ENCODE peak calls at places on chromosomes 7 and 10, in four cellular contexts. B is sigmoid colon, D is neural progenitor cell, M is upper lobe of right lung. G is an unnamed sample. For H3K36me3 and H3K27me3, the result is how much of the 10 kb centered on the place peaks cover.

GRCh38 chr10:5364916-5365434 is at the start of gene UCN3:
- DNase-seq in B (no peak), D (no peak), M (no peak), G (peak)

GRCh38 chr7:134696261-134696660 is 49.6 kb downstream of the BPGM start:
- DNase-seq in B (no peak), D (no peak), M (no peak), G (no peak)

GRCh38 chr10:12726971-12727831 is 274.3 kb downstream of the CCDC3 start:
- DNase-seq in B (peak), D (no peak), M (no peak), G (no peak)

GRCh38 chr10:6175329-6176055 is 27.2 kb upstream of the PFKFB3 start:
- DNase-seq in B (no peak), D (no peak), M (peak), G (no peak)

GRCh38 chr7:8982338-8982994 is 549.1 kb downstream of the NXPH1 start:
- DNase-seq in B (no peak), D (peak), M (no peak), G (no peak)

GRCh38 chr7:88218836-88219605 is 817 bp downstream of the SRI start:
- DNase-seq in B (peak), D (peak), M (peak), G (peak)

GRCh38 chr10:50396491-50397311 is 145.4 kb upstream of the ASAH2 start:
- DNase-seq in B (no peak), D (no peak), M (no peak), G (no peak)

GRCh38 chr10:70418713-70419112 is 14.8 kb downstream of the EIF4EBP2 start:
- DNase-seq in B (no peak), D (no peak), M (no peak), G (no peak)

GRCh38 chr10:124020871-124021823 is 72.3 kb downstream of the CHST15 start:
- DNase-seq in B (no peak), D (no peak), M (no peak), G (peak)

GRCh38 chr7:115984105-115984504 is 46.5 kb downstream of the TFEC start:
- DNase-seq in B (no peak), D (no peak), M (no peak), G (no peak)

GRCh38 chr7:140079121-140079536 is 16.4 kb upstream of the PARP12 start:
- DNase-seq in B (no peak), D (peak), M (no peak), G (peak)

GRCh38 chr10:43703286-43703685 is 54.6 kb upstream of the ZNF32 start:
- DNase-seq in B (no peak), D (no peak), M (peak), G (no peak)

GRCh38 chr10:93445097-93445960 is 36.8 kb downstream of the MYOF start:
- DNase-seq in B (peak), D (peak), M (peak), G (peak)

GRCh38 chr7:45978010-45978681 is 57.1 kb upstream of the IGFBP3 start:
- DNase-seq in B (no peak), D (peak), M (no peak), G (peak)

DNA sequence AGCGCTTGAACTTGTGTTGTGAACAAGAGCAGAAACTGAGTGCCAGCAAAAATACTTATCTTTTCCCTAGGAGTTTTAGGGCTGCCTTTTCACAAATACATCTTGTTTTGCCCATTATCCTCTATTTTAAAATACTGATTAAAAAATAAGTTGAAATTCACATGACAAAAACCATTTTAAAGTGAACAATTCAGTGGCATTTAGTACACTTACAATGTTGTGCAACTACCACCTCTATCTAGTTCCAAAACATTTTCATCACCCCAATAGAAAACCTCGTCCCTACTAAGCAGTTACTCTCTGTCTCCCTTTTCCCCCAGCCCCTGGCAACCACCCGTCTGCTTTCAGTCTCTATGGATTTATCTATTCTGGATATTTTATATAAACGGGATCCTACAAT is 1.4 kb downstream of the WBP1L start:
- DNase-seq in B (no peak), D (no peak), M (no peak), G (no peak)
- H3K4me3 ChIP-seq in B (peak), D (peak), M (peak), G (no peak)

GRCh38 chr7:253491-254336 is 36.3 kb upstream of the FOXL3 start:
- DNase-seq in B (no peak), D (no peak), M (no peak), G (no peak)

GRCh38 chr7:255721-256361 is 34.1 kb upstream of the FOXL3 start:
- DNase-seq in B (no peak), D (no peak), M (no peak), G (no peak)

GRCh38 chr7:256461-256940 is 33.5 kb upstream of the FOXL3 start:
- DNase-seq in B (no peak), D (no peak), M (peak), G (no peak)

GRCh38 chr7:254337-255037 is 35.5 kb upstream of the FOXL3 start:
- DNase-seq in B (no peak), D (no peak), M (no peak), G (no peak)

DNA sequence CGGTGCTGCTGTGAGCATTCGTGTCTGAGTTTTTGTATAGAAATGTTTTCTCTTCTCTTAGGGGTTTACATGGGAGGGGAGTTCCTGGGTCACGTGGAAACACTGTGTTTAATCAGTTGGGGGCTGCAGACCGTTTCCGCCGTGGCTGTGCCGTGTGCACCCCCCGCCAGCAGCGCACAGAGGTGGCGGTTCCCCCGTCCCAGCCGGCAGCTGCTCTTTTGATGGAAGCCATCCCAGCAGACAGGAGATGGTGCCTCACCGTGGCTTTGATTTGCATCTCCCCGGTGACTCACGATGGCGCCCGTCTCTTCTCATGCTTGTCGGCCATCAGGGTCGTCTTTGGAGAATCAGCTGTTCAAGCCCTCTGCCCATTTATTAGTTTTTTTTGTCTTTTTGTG is 34.9 kb upstream of the FOXL3 start:
- DNase-seq in B (no peak), D (no peak), M (no peak), G (no peak)
- H3K36me3 ChIP-seq in B (half or more), D (under half), M (half or more), G (under half)

DNA sequence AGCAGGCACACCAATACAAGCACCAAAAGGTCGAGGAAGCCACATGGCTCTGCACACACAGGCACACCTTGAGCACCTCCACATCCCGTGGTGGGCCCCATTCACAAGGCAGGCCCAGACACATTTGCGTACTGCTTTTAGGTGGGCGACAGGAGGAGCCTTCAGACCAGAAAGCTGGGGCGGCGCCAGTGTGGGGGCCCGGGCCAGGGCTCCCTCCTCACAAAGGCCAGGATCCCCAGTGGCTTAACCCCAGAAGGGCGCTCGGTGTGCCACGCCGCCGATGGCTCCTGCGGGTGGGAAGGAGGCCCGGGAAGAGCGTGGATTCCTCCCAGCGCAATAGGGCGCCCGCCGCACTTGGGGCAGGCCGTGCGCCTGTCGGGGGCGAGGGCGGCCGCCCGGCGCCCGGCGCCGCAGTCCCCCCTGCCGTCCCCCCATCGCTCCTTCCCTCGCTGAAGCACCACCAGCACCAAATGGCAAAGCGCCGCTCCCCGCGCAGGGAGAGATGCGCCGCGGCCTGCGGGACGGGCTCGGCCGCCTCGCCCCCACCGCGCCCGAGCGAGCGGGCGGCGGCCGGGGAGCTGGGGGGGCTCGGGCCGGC is 2.9 kb upstream of the SMARCD3 start:
- DNase-seq in B (peak), D (no peak), M (peak), G (no peak)
- H3K27me3 ChIP-seq in B (under half), D (half or more), M (under half), G (half or more)

GRCh38 chr7:91463330-91463729 is 199.1 kb downstream of the FZD1 start:
- DNase-seq in B (no peak), D (no peak), M (no peak), G (peak)
- H3K4me3 ChIP-seq in B (no peak), D (no peak), M (no peak), G (no peak)

DNA sequence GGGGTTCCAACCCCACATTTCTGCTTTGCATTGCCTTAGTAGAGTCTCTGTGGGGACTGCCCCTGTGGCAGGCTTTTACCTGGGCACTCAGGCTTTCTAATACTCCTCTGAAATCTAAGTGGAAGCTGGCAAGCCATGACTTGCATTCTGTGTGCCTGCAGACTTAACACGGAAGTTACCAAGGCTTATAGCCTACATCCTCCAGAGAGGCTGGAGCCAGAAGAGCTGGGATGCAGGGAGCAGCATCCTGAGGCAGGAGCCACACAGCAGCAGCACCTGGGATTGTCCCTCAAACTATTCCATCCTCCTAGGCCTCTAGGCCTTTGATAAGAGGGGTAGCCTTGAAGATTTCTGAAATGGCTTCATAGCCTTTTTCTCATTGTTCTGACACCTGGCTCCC is 22.1 kb upstream of the ABCC2 start:
- DNase-seq in B (no peak), D (no peak), M (no peak), G (no peak)
- H3K36me3 ChIP-seq in B (under half), D (under half), M (half or more), G (under half)